ENCODE peak calls at places on chromosome X, in seven cellular contexts. R is neural progenitor cell, D is IMR-90, J is NT2/D1, O is H1, U is Karpas-422, Q is neuronal stem cell. N is an unnamed sample. For H3K4me1, the result is how much of the 10 kb centered on the place peaks cover.

GRCh38 chrX:13076176-13076956 is 31.9 kb upstream of the FAM9C start:
- DNase-seq in D (peak), Q (no peak), R (no peak), J (no peak), O (no peak), U (no peak), N (no peak)

GRCh38 chrX:130754353-130754752 is 148.7 kb downstream of the ENOX2 start:
- DNase-seq in D (no peak), O (no peak), Q (no peak), U (no peak), R (no peak), J (no peak), N (no peak)

GRCh38 chrX:82208976-82209375 is 1007.1 kb downstream of the SH3BGRL start:
- DNase-seq in D (no peak), O (no peak), Q (no peak), J (no peak), U (no peak), R (no peak), N (no peak)

GRCh38 chrX:120781416-120781815 is 94.2 kb downstream of the CT47B1 start:
- DNase-seq in O (no peak), J (no peak), Q (no peak), R (no peak), U (no peak), D (no peak), N (peak)

GRCh38 chrX:132648870-132649269 is 160.0 kb upstream of the MBNL3 start:
- DNase-seq in U (no peak), Q (no peak), D (peak), R (no peak), J (no peak), O (no peak), N (no peak)

GRCh38 chrX:12137982-12138365 is 299 bp upstream of the FRMPD4 start:
- DNase-seq in D (no peak), Q (no peak), R (peak), O (peak), U (no peak), J (no peak), N (no peak)

GRCh38 chrX:103310592-103311400 is at the start of gene BEX2:
- DNase-seq in R (peak), O (peak), J (peak), D (no peak), U (peak), Q (peak), N (peak)

GRCh38 chrX:129754266-129755024 is 15.7 kb downstream of the XPNPEP2 start:
- DNase-seq in U (peak), Q (peak), R (peak), J (no peak), D (no peak), O (peak), N (peak)

GRCh38 chrX:1045680-1046314 is 166.7 kb downstream of the CRLF2 start:
- DNase-seq in Q (no peak), D (no peak), O (no peak), R (no peak), U (no peak), J (no peak), N (no peak)

GRCh38 chrX:106932492-106932923 is 12.3 kb downstream of the CLDN2 start:
- DNase-seq in R (no peak), U (no peak), J (no peak), O (no peak), D (peak), Q (no peak), N (peak)

GRCh38 chrX:13373807-13374187 is 53.9 kb upstream of the ATXN3L start:
- DNase-seq in J (no peak), Q (no peak), U (no peak), R (no peak), D (peak), O (no peak), N (peak)

GRCh38 chrX:44931441-44931973 is 58.5 kb downstream of the KDM6A start:
- DNase-seq in Q (no peak), D (no peak), R (no peak), O (no peak), J (no peak), U (no peak), N (no peak)

GRCh38 chrX:44922980-44923379 is 50.0 kb downstream of the KDM6A start:
- DNase-seq in O (no peak), R (no peak), Q (no peak), D (no peak), J (no peak), U (no peak), N (no peak)

DNA sequence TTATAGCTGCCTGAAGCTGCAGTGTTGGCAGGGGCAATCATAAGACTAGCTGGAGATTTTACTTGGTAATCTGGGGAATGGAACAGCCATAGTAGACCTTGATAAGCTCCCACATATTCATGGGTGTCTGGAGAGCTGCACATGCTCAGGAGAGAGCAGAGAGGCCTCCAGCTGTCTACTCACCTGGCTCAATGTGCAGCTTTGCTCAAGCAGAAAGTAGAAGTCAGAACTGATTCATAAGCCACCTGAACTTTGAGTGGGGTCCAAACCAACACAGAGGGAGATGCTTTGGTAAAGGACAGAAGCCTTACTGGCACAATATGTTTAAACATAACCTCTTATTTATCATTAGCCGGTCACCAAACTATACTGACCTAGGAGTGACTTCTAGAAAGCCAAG is 54.4 kb downstream of the KDM6A start:
- DNase-seq in J (no peak), O (no peak), D (no peak), Q (no peak), U (no peak), R (no peak), N (no peak)
- H3K4me1 ChIP-seq in J (under half), O (under half), D (under half), Q (under half), U (under half), R (under half), N (under half)

GRCh38 chrX:21756785-21757529 is 959 bp downstream of the SMPX start:
- DNase-seq in R (no peak), Q (no peak), J (no peak), U (no peak), D (no peak), O (no peak), N (no peak)
- H3K9ac ChIP-seq in R (no peak), Q (no peak), J (no peak), U (no peak), D (no peak), O (no peak), N (no peak)

DNA sequence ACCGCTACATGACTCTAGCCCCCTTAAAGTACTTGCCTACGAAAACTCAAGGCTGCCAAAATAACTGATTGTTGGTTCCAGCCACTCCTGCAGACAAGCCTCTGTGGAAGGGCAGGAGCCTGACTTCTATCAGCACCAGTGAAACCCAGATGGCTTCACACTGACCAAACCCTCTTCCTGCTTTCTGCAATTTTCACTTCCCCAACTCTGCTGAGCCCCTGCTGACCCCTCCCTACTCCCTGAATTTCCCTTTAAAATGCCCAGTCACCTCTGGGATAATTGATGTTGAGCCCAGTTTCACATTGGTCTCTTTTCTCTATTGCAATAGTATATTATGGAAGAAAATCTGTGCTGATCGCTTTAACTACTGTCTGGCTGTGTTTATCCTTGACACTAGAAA is 61.6 kb upstream of the STS start:
- DNase-seq in J (no peak), R (no peak), Q (no peak), O (no peak), D (no peak), U (no peak), N (no peak)
- H3K4me1 ChIP-seq in J (under half), R (under half), Q (under half), O (under half), D (under half), U (half or more), N (under half)

GRCh38 chrX:100673397-100673953 is 29.5 kb downstream of the SRPX2 start:
- DNase-seq in J (no peak), R (no peak), Q (no peak), O (no peak), D (peak), U (no peak), N (peak)
- H3K9ac ChIP-seq in J (no peak), R (no peak), Q (no peak), O (no peak), D (no peak), U (no peak), N (no peak)

GRCh38 chrX:136190038-136190437 is 42.7 kb downstream of the FHL1 start:
- DNase-seq in U (no peak), J (no peak), R (no peak), Q (no peak), O (no peak), D (no peak), N (no peak)
- H3K4me1 ChIP-seq in U (under half), J (under half), R (under half), Q (under half), O (under half), D (under half), N (under half)

DNA sequence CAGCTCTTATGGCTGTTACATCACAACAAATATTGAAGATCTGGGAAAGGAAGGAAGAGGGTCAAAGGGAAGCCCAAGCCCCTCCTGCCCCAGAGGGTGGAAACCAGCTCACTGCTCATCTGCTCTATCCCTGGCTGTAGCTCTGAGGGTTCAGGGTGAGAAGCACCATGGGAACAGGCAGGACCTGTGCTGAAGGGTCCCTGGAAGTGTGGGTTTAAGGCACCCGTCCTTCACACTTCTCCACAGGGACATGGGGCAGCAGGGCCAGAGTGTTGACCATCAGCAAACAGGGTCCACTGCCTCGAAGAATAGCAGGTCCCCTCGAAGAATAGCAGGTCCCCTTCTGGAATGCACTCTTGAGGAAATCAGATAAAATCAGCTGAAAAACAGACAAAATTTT is 4.4 kb downstream of the RTL5 start:
- DNase-seq in R (no peak), U (no peak), Q (no peak), O (no peak), J (no peak), D (no peak), N (peak)
- H3K9ac ChIP-seq in R (no peak), U (no peak), Q (no peak), O (no peak), J (no peak), D (no peak), N (no peak)

DNA sequence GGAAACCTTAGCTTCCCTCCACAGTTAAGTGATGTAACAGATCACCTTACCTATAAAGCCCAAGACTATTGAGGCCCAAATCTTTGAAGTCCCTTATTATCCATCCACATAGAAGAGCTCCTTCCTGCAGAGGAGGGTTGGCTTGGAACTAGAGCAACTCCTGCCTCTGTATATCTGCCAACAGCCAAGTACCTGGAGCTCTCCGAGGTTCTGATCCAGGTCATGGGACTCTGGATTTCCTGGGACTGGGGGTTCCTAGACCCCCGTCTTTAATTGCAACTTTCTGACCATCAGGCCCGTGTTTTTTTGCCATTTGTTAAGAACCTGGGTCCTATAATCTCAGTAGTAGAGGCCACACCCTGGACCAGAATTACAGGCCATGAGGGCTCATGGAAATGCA is 136.3 kb downstream of the SH3KBP1 start:
- DNase-seq in O (no peak), U (no peak), Q (no peak), J (no peak), R (peak), D (no peak), N (no peak)
- H3K4me1 ChIP-seq in O (under half), U (half or more), Q (under half), J (under half), R (under half), D (under half), N (under half)

DNA sequence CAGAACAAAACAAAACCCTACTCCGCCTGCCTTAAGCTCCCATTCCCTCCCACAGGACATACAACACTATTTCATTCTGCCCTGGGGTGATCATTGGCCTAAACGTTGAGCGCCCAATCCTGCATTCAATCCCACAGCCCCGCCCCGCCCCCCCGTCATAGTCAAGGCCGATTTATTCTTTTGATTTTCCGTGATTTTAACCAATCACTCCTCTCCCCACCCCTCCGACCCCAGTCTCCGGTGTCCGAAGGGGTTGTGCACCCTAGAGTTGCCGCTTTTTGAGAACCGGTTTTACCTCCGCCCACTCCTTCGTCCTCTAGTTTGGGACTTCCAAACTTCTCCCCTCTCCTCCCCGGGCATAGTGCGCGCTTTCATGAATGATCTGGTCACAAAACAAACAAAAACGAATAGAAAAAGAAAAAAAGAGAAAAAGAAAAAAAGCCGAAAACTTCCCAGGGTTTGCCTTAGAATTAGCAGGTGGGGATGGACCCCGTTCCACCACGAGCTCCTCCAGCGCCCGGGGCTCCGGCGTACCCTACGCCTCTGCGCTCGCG is 446 bp upstream of the UBE2A start:
- DNase-seq in J (no peak), U (peak), O (no peak), Q (no peak), D (peak), R (no peak), N (peak)
- H3K9ac ChIP-seq in J (peak), U (peak), O (no peak), Q (no peak), D (peak), R (no peak), N (peak)

N was measured in endothelial cell of umbilical vein.